ENCODE peak calls at places on chromosomes 6 and 20, in four cellular contexts. One of them, this sample, is unnamed.

GRCh38 chr20:10221022-10221421 is 2.4 kb downstream of the SNAP25 start:
- DNase-seq in HL-60: no peak
- DNase-seq in GM20000: no peak
- DNase-seq in CD8-positive, alpha-beta T cell: no peak
- DNase-seq in this sample: no peak

GRCh38 chr6:112331306-112331705 is 15.8 kb upstream of the RFPL4B start:
- DNase-seq in CD8-positive, alpha-beta T cell: no peak
- DNase-seq in HL-60: no peak
- DNase-seq in GM20000: no peak
- DNase-seq in this sample: no peak

GRCh38 chr6:152351110-152351509 is 286.1 kb downstream of the SYNE1 start:
- DNase-seq in CD8-positive, alpha-beta T cell: no peak
- DNase-seq in HL-60: no peak
- DNase-seq in GM20000: no peak
- DNase-seq in this sample: no peak

GRCh38 chr6:117502580-117502979 is 20.1 kb downstream of the DCBLD1 start:
- DNase-seq in CD8-positive, alpha-beta T cell: no peak
- DNase-seq in HL-60: no peak
- DNase-seq in GM20000: no peak
- DNase-seq in this sample: no peak

GRCh38 chr6:32973144-32973854 is 4.9 kb downstream of the BRD2 start:
- DNase-seq in CD8-positive, alpha-beta T cell: peak
- DNase-seq in GM20000: peak
- DNase-seq in HL-60: no peak
- DNase-seq in this sample: no peak

GRCh38 chr6:81697564-81697963 is 54.9 kb downstream of the TENT5A start:
- DNase-seq in GM20000: no peak
- DNase-seq in CD8-positive, alpha-beta T cell: no peak
- DNase-seq in HL-60: no peak
- DNase-seq in this sample: no peak

GRCh38 chr20:7980332-7981046 is 39.1 kb downstream of the TMX4 start:
- DNase-seq in HL-60: peak
- DNase-seq in CD8-positive, alpha-beta T cell: no peak
- DNase-seq in GM20000: peak
- DNase-seq in this sample: no peak

GRCh38 chr6:39669117-39669690 is 56.0 kb downstream of the KIF6 start:
- DNase-seq in HL-60: no peak
- DNase-seq in GM20000: no peak
- DNase-seq in CD8-positive, alpha-beta T cell: no peak
- DNase-seq in this sample: no peak

GRCh38 chr20:5656136-5656535 is 94.1 kb upstream of the SHLD1 start:
- DNase-seq in CD8-positive, alpha-beta T cell: no peak
- DNase-seq in HL-60: peak
- DNase-seq in GM20000: no peak
- DNase-seq in this sample: no peak

GRCh38 chr6:44100088-44100550 is 27.1 kb downstream of the MRPL14 start:
- DNase-seq in CD8-positive, alpha-beta T cell: no peak
- DNase-seq in GM20000: no peak
- DNase-seq in HL-60: peak
- DNase-seq in this sample: no peak

GRCh38 chr6:30641048-30641447 is 5.9 kb upstream of the C6orf136 start:
- DNase-seq in HL-60: no peak
- DNase-seq in GM20000: no peak
- DNase-seq in CD8-positive, alpha-beta T cell: no peak
- DNase-seq in this sample: no peak

GRCh38 chr6:157760137-157760536 is 62.9 kb upstream of the SNX9 start:
- DNase-seq in CD8-positive, alpha-beta T cell: no peak
- DNase-seq in HL-60: no peak
- DNase-seq in GM20000: no peak
- DNase-seq in this sample: no peak

GRCh38 chr6:34170341-34170740 is 24.5 kb upstream of the GRM4 start:
- DNase-seq in GM20000: no peak
- DNase-seq in CD8-positive, alpha-beta T cell: no peak
- DNase-seq in HL-60: no peak
- DNase-seq in this sample: no peak

GRCh38 chr20:10848810-10849370 is 175.1 kb upstream of the JAG1 start:
- DNase-seq in GM20000: no peak
- DNase-seq in CD8-positive, alpha-beta T cell: no peak
- DNase-seq in HL-60: no peak
- DNase-seq in this sample: no peak

GRCh38 chr20:58691405-58691772 is 1.2 kb upstream of the NPEPL1 start:
- DNase-seq in HL-60: no peak
- DNase-seq in CD8-positive, alpha-beta T cell: no peak
- DNase-seq in GM20000: no peak
- DNase-seq in this sample: no peak

GRCh38 chr20:58694241-58695083 is 1.9 kb downstream of the NPEPL1 start:
- DNase-seq in GM20000: no peak
- DNase-seq in HL-60: no peak
- DNase-seq in CD8-positive, alpha-beta T cell: no peak
- DNase-seq in this sample: no peak

GRCh38 chr20:58691773-58692578 is 624 bp upstream of the NPEPL1 start:
- DNase-seq in GM20000: no peak
- DNase-seq in CD8-positive, alpha-beta T cell: no peak
- DNase-seq in HL-60: peak
- DNase-seq in this sample: no peak

GRCh38 chr20:58693226-58694006 is 816 bp downstream of the NPEPL1 start:
- DNase-seq in GM20000: peak
- DNase-seq in CD8-positive, alpha-beta T cell: no peak
- DNase-seq in HL-60: no peak
- DNase-seq in this sample: no peak

DNA sequence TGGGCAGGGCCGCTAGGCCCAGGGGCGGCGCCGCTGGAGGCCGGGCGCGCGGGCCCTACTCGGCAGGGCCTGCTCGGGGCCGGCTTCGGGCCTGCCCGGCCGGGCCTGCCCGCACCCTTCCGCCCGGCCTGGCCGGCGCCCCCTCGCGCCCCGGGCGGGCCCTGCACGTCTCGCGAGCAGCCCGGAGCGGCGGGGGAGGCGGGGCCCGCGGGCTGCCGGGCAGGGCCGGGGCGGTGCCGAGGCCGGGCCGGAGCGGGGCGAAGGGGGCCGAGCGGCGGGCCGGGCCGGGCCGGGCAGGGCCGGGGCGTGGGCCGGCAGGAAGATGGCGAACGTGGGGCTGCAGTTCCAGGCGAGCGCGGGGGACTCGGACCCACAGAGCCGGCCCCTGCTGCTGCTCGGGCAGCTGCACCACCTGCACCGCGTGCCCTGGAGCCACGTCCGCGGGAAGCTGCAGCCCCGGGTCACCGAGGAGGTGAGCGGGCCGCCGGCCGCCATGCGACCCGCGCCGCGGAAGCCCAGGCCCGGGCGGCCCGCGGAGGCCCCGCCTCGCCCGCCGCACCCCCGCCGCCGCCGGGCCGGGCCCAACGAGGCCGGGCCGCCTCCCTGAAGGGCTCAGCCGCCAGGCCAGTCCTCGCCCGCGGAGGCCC is at the start of gene NPEPL1:
- DNase-seq in CD8-positive, alpha-beta T cell: peak
- DNase-seq in GM20000: peak
- DNase-seq in HL-60: peak
- DNase-seq in this sample: peak
- TF ChIP-seq CTCF in CD8-positive, alpha-beta T cell: no peak
- TF ChIP-seq CTCF in GM20000: peak
- TF ChIP-seq CTCF in HL-60: no peak
- TF ChIP-seq CTCF in this sample: no peak

DNA sequence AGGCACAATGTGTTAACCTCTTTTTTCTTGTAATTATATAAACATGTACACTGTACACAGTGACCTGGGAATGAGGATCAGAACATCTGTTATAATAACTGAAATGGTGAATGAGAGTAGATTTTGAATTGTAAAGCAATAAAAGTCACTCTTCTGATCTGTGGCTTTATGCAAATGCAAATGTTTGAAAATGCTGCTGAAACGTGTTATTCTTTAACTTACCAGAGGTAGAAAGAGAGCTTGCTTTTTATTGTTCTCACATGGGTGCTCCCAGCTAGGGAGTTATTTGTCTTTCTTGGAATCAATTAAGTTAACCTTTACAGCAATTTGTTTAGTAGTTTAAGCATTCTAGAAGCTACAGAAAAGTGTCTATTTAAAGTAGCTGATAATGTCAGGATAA is 213.8 kb downstream of the GRIK2 start:
- DNase-seq in HL-60: no peak
- DNase-seq in GM20000: no peak
- DNase-seq in CD8-positive, alpha-beta T cell: no peak
- DNase-seq in this sample: no peak
- TF ChIP-seq CTCF in HL-60: no peak
- TF ChIP-seq CTCF in GM20000: no peak
- TF ChIP-seq CTCF in CD8-positive, alpha-beta T cell: no peak
- TF ChIP-seq CTCF in this sample: no peak

GRCh38 chr20:58100731-58101356 is 127.6 kb downstream of the ANKRD60 start:
- DNase-seq in HL-60: no peak
- DNase-seq in GM20000: no peak
- DNase-seq in CD8-positive, alpha-beta T cell: no peak
- DNase-seq in this sample: no peak
- TF ChIP-seq CTCF in HL-60: no peak
- TF ChIP-seq CTCF in GM20000: no peak
- TF ChIP-seq CTCF in CD8-positive, alpha-beta T cell: no peak
- TF ChIP-seq CTCF in this sample: no peak

GRCh38 chr20:23050847-23051627 is 1.6 kb upstream of the THBD start:
- DNase-seq in HL-60: peak
- DNase-seq in GM20000: no peak
- DNase-seq in CD8-positive, alpha-beta T cell: no peak
- DNase-seq in this sample: peak
- TF ChIP-seq CTCF in HL-60: no peak
- TF ChIP-seq CTCF in GM20000: peak
- TF ChIP-seq CTCF in CD8-positive, alpha-beta T cell: no peak
- TF ChIP-seq CTCF in this sample: peak

GRCh38 chr20:11849976-11850670 is 67.6 kb upstream of the BTBD3 start:
- DNase-seq in GM20000: no peak
- DNase-seq in CD8-positive, alpha-beta T cell: no peak
- DNase-seq in HL-60: no peak
- DNase-seq in this sample: no peak
- TF ChIP-seq CTCF in GM20000: no peak
- TF ChIP-seq CTCF in CD8-positive, alpha-beta T cell: no peak
- TF ChIP-seq CTCF in HL-60: no peak
- TF ChIP-seq CTCF in this sample: no peak